ENCODE peak calls at places on chromosomes 6 and 20, in ten cellular contexts. U is body of pancreas, R is GM23338, Z is pancreas, I is uterus, Q is trophoblast cell, E is substantia nigra, V is psoas muscle, K is GM23248, Y is tibial artery. D is an unnamed sample.

GRCh38 chr6:4316867-4317400 is 181.6 kb upstream of the ECI2 start:
- DNase-seq in U (peak; percentile 25), R (no peak), Z (no peak), I (peak; percentile 46), Q (peak; percentile 46), E (no peak), V (peak; percentile 67), K (peak; percentile 94), Y (peak; percentile 56), D (no peak)

GRCh38 chr20:58981564-58982364 is 708 bp downstream of the NELFCD start:
- DNase-seq in U (no peak), R (peak; percentile 51), Z (no peak), I (no peak), Q (peak; percentile 38), E (no peak), V (no peak), K (peak; percentile 56), Y (no peak), D (no peak)

GRCh38 chr6:131182991-131183425 is 47.7 kb downstream of the AKAP7 start:
- DNase-seq in U (no peak), R (peak; percentile 82), Z (no peak), I (no peak), Q (peak; percentile 14), E (no peak), V (no peak), K (peak; percentile 64), Y (no peak), D (no peak)

GRCh38 chr6:3291987-3292386 is 33.2 kb downstream of the PSMG4 start:
- DNase-seq in U (no peak), R (no peak), Z (no peak), I (peak; percentile 6), Q (no peak), E (no peak), V (no peak), K (no peak), Y (peak; percentile 1), D (no peak)

GRCh38 chr6:144729502-144729901 is 444.4 kb downstream of the UTRN start:
- DNase-seq in U (no peak), R (no peak), Z (no peak), I (no peak), Q (no peak), E (no peak), V (no peak), K (no peak), Y (no peak), D (no peak)

GRCh38 chr6:53673138-53673801 is 7.7 kb upstream of the KLHL31 start:
- DNase-seq in U (no peak), R (no peak), Z (no peak), I (no peak), Q (no peak), E (no peak), V (no peak), K (peak; percentile 49), Y (no peak), D (no peak)

GRCh38 chr20:8424010-8424409 is 291.9 kb downstream of the PLCB1 start:
- DNase-seq in U (no peak), R (no peak), Z (no peak), I (no peak), Q (no peak), E (no peak), V (no peak), K (peak; percentile 21), Y (no peak), D (peak; percentile 18)

GRCh38 chr6:121285041-121285440 is 49.2 kb downstream of the TBC1D32 start:
- DNase-seq in U (no peak), R (no peak), Z (no peak), I (no peak), Q (no peak), E (no peak), V (no peak), K (peak; percentile 77), Y (no peak), D (no peak)

GRCh38 chr6:159595173-159595572 is 97.9 kb downstream of the SOD2 start:
- DNase-seq in U (no peak), R (no peak), Z (no peak), I (no peak), Q (no peak), E (no peak), V (no peak), K (peak; percentile 87), Y (no peak), D (no peak)

GRCh38 chr6:22362361-22362760 is 65.5 kb upstream of the PRL start:
- DNase-seq in U (no peak), R (no peak), Z (no peak), I (no peak), Q (no peak), E (no peak), V (no peak), K (no peak), Y (no peak), D (no peak)

GRCh38 chr6:110826236-110827129 is 11.2 kb upstream of the CDK19 start:
- DNase-seq in U (no peak), R (peak; percentile 10), Z (no peak), I (no peak), Q (peak; percentile 61), E (no peak), V (peak; percentile 59), K (peak; percentile 37), Y (peak; percentile 22), D (no peak)

GRCh38 chr6:133983099-133983939 is 30.3 kb downstream of the TBPL1 start:
- DNase-seq in U (no peak), R (no peak), Z (no peak), I (no peak), Q (no peak), E (no peak), V (no peak), K (no peak), Y (no peak), D (no peak)

GRCh38 chr20:13029687-13030510 is 21.1 kb downstream of the SPTLC3 start:
- DNase-seq in U (no peak), R (no peak), Z (no peak), I (no peak), Q (peak; percentile 98), E (no peak), V (no peak), K (peak; percentile 95), Y (no peak), D (no peak)

GRCh38 chr6:136887899-136888298 is 34.2 kb upstream of the SLC35D3 start:
- DNase-seq in U (no peak), R (no peak), Z (no peak), I (no peak), Q (no peak), E (no peak), V (no peak), K (no peak), Y (no peak), D (no peak)

DNA sequence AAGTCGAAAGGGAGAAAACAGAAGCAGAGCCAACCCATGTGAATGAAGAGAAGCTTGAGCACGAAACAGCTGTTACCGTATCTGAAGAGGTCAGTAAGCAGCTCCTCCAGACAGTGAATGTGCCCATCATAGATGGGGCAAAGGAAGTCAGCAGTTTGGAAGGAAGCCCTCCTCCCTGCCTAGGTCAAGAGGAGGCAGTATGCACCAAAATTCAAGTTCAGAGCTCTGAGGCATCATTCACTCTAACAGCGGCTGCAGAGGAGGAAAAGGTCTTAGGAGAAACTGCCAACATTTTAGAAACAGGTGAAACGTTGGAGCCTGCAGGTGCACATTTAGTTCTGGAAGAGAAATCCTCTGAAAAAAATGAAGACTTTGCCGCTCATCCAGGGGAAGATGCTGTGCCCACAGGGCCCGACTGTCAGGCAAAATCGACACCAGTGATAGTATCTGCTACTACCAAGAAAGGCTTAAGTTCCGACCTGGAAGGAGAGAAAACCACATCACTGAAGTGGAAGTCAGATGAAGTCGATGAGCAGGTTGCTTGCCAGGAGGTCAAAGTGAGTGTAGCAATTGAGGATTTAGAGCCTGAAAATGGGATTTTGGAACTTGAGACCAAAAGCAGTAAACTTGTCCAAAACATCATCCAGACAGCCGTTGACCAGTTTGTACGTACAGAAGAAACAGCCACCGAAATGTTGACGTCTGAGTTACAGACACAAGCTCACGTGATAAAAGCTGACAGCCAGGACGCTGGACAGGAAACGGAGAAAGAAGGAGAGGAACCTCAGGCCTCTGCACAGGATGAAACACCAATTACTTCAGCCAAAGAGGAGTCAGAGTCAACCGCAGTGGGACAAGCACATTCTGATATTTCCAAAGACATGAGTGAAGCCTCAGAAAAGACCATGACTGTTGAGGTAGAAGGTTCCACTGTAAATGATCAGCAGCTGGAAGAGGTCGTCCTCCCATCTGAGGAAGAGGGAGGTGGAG is 38.7 kb downstream of the ZBTB2 start:
- DNase-seq in U (no peak), R (no peak), Z (no peak), I (no peak), Q (no peak), E (no peak), V (no peak), K (no peak), Y (no peak), D (no peak)
- H3K27ac ChIP-seq in U (no peak overlapping the region), R (no peak overlapping the region), Z (no peak overlapping the region), I (no peak overlapping the region), Q (no peak overlapping the region), E (no peak overlapping the region), V (no peak overlapping the region), K (no peak overlapping the region), Y (no peak overlapping the region), D (no peak overlapping the region)

GRCh38 chr6:112216699-112217551 is 37.4 kb downstream of the LAMA4 start:
- DNase-seq in U (no peak), R (no peak), Z (no peak), I (no peak), Q (peak; percentile 58), E (no peak), V (no peak), K (peak; percentile 91), Y (no peak), D (no peak)
- H3K27ac ChIP-seq in U (no peak overlapping the region), R (no peak overlapping the region), Z (no peak overlapping the region), I (peak overlapping the region; percentile 66), Q (peak overlapping the region; percentile 80), E (no peak overlapping the region), V (no peak overlapping the region), K (peak overlapping the region; percentile 80), Y (no peak overlapping the region), D (no peak overlapping the region)

DNA sequence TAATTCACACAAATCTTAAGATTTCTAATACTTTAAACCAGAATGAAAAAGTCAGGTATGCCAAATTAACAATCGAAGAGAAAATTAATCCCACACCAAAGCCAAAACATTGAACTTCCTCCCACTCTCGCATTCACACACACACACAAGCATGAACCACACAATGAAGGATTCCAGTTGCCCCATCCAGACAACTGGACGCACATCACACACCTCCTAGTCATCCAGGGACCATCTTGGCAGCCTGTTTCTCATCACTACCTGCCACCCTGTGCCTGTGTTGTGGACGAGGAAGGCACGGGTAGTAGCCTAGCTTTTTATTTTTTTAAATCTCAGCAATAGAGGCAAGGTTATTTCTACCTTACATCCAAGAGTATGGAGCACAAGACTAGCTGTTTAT is 15.2 kb downstream of the B4GALT5 start:
- DNase-seq in U (no peak), R (no peak), Z (no peak), I (no peak), Q (no peak), E (no peak), V (no peak), K (no peak), Y (no peak), D (no peak)
- H3K27ac ChIP-seq in U (peak overlapping the region; percentile 75), R (no peak overlapping the region), Z (no peak overlapping the region), I (no peak overlapping the region), Q (no peak overlapping the region), E (no peak overlapping the region), V (peak overlapping the region; percentile 61), K (peak overlapping the region; percentile 35), Y (no peak overlapping the region), D (peak overlapping the region; percentile 27)

DNA sequence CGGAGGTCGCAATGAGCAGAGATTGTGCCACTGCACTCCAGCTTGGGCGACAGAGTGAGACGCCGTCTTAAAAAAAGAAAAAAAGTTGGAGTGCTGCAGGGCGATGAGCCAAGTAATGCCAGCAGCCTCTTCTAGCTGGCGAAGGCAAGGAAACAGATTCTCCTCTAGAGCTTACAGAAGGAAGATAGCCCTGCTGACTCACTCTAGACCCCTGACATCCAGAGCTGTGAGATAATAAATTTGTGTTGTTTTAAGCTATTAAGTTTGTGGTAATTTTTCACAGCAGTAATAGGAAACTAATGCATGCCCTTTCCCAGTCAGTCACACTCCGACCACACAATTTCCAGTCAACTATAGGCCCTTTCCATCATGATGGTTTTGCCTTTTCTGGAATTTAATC is 16.4 kb downstream of the PRSS16 start:
- DNase-seq in U (no peak), R (no peak), Z (no peak), I (no peak), Q (no peak), E (no peak), V (no peak), K (no peak), Y (no peak), D (no peak)
- H3K27ac ChIP-seq in U (no peak overlapping the region), R (no peak overlapping the region), Z (no peak overlapping the region), I (no peak overlapping the region), Q (no peak overlapping the region), E (no peak overlapping the region), V (no peak overlapping the region), K (no peak overlapping the region), Y (no peak overlapping the region), D (no peak overlapping the region)

D was measured in testis.